ENCODE peak calls at places on chromosomes 7 and 10, in five cellular contexts. One of them, this sample, is unnamed.
A peak's percentile ranks its signal among the peaks of the same experiment; 100 is the strongest.

GRCh38 chr10:43666551-43666950 is 17.9 kb upstream of the ZNF32 start:
- DNase-seq in ELF-1: no peak
- DNase-seq in activated CD8-positive, alpha-beta memory T cell treated with anti-CD3 and anti-CD28 coated beads for 24 hours: no peak
- DNase-seq in NCI-H1436: no peak
- DNase-seq in COR-L47: no peak
- DNase-seq in this sample: no peak

GRCh38 chr10:116627386-116627933 is 6.7 kb downstream of the PNLIPRP2 start:
- DNase-seq in ELF-1: peak; percentile 76
- DNase-seq in activated CD8-positive, alpha-beta memory T cell treated with anti-CD3 and anti-CD28 coated beads for 24 hours: no peak
- DNase-seq in NCI-H1436: no peak
- DNase-seq in COR-L47: no peak
- DNase-seq in this sample: peak; percentile 20

GRCh38 chr10:84908491-84908890 is 580.1 kb downstream of the CCSER2 start:
- DNase-seq in ELF-1: no peak
- DNase-seq in activated CD8-positive, alpha-beta memory T cell treated with anti-CD3 and anti-CD28 coated beads for 24 hours: no peak
- DNase-seq in NCI-H1436: no peak
- DNase-seq in COR-L47: no peak
- DNase-seq in this sample: no peak

GRCh38 chr7:133819695-133820094 is 307.4 kb upstream of the LRGUK start:
- DNase-seq in ELF-1: no peak
- DNase-seq in activated CD8-positive, alpha-beta memory T cell treated with anti-CD3 and anti-CD28 coated beads for 24 hours: no peak
- DNase-seq in NCI-H1436: no peak
- DNase-seq in COR-L47: no peak
- DNase-seq in this sample: no peak

GRCh38 chr7:157309990-157310668 is 26.7 kb upstream of the DNAJB6 start:
- DNase-seq in ELF-1: peak; percentile 74
- DNase-seq in activated CD8-positive, alpha-beta memory T cell treated with anti-CD3 and anti-CD28 coated beads for 24 hours: no peak
- DNase-seq in NCI-H1436: no peak
- DNase-seq in COR-L47: no peak
- DNase-seq in this sample: peak; percentile 98

GRCh38 chr7:151689196-151689971 is 169.7 kb upstream of the RHEB start:
- DNase-seq in ELF-1: no peak
- DNase-seq in activated CD8-positive, alpha-beta memory T cell treated with anti-CD3 and anti-CD28 coated beads for 24 hours: no peak
- DNase-seq in NCI-H1436: peak; percentile 20
- DNase-seq in COR-L47: peak; percentile 98
- DNase-seq in this sample: no peak

GRCh38 chr10:62380002-62380401 is 5.8 kb downstream of the ZNF365 start:
- DNase-seq in ELF-1: no peak
- DNase-seq in activated CD8-positive, alpha-beta memory T cell treated with anti-CD3 and anti-CD28 coated beads for 24 hours: no peak
- DNase-seq in NCI-H1436: no peak
- DNase-seq in COR-L47: no peak
- DNase-seq in this sample: peak; percentile 99

GRCh38 chr7:79979437-79979836 is 155.2 kb upstream of the GNAI1 start:
- DNase-seq in ELF-1: no peak
- DNase-seq in activated CD8-positive, alpha-beta memory T cell treated with anti-CD3 and anti-CD28 coated beads for 24 hours: no peak
- DNase-seq in NCI-H1436: no peak
- DNase-seq in COR-L47: no peak
- DNase-seq in this sample: peak; percentile 87

GRCh38 chr10:3781458-3782098 is 3.4 kb downstream of the KLF6 start:
- DNase-seq in ELF-1: peak; percentile 49
- DNase-seq in activated CD8-positive, alpha-beta memory T cell treated with anti-CD3 and anti-CD28 coated beads for 24 hours: peak; percentile 75
- DNase-seq in NCI-H1436: no peak
- DNase-seq in COR-L47: no peak
- DNase-seq in this sample: peak; percentile 81

GRCh38 chr10:43195557-43195956 is 57.3 kb downstream of the CSGALNACT2 start:
- DNase-seq in ELF-1: no peak
- DNase-seq in activated CD8-positive, alpha-beta memory T cell treated with anti-CD3 and anti-CD28 coated beads for 24 hours: no peak
- DNase-seq in NCI-H1436: no peak
- DNase-seq in COR-L47: no peak
- DNase-seq in this sample: no peak

GRCh38 chr10:21507066-21507669 is 18.3 kb downstream of the SKIDA1 start:
- DNase-seq in ELF-1: no peak
- DNase-seq in activated CD8-positive, alpha-beta memory T cell treated with anti-CD3 and anti-CD28 coated beads for 24 hours: no peak
- DNase-seq in NCI-H1436: no peak
- DNase-seq in COR-L47: no peak
- DNase-seq in this sample: no peak

GRCh38 chr10:73991846-73992245 is 6.1 kb upstream of the VCL start:
- DNase-seq in ELF-1: no peak
- DNase-seq in activated CD8-positive, alpha-beta memory T cell treated with anti-CD3 and anti-CD28 coated beads for 24 hours: peak; percentile 78
- DNase-seq in NCI-H1436: no peak
- DNase-seq in COR-L47: no peak
- DNase-seq in this sample: no peak

GRCh38 chr10:96672491-96673175 is 47.7 kb downstream of the PIK3AP1 start:
- DNase-seq in ELF-1: no peak
- DNase-seq in activated CD8-positive, alpha-beta memory T cell treated with anti-CD3 and anti-CD28 coated beads for 24 hours: no peak
- DNase-seq in NCI-H1436: no peak
- DNase-seq in COR-L47: no peak
- DNase-seq in this sample: no peak

GRCh38 chr7:159093351-159093971 is 51.2 kb downstream of the VIPR2 start:
- DNase-seq in ELF-1: no peak
- DNase-seq in activated CD8-positive, alpha-beta memory T cell treated with anti-CD3 and anti-CD28 coated beads for 24 hours: no peak
- DNase-seq in NCI-H1436: no peak
- DNase-seq in COR-L47: no peak
- DNase-seq in this sample: no peak

GRCh38 chr10:95841711-95842498 is 65.9 kb upstream of the CC2D2B start:
- DNase-seq in ELF-1: peak; percentile 4
- DNase-seq in activated CD8-positive, alpha-beta memory T cell treated with anti-CD3 and anti-CD28 coated beads for 24 hours: no peak
- DNase-seq in NCI-H1436: peak; percentile 30
- DNase-seq in COR-L47: peak; percentile 24
- DNase-seq in this sample: peak; percentile 71

GRCh38 chr10:132787253-132788179 is 1.6 kb upstream of the NKX6-2 start:
- DNase-seq in ELF-1: peak; percentile 64
- DNase-seq in activated CD8-positive, alpha-beta memory T cell treated with anti-CD3 and anti-CD28 coated beads for 24 hours: no peak
- DNase-seq in NCI-H1436: no peak
- DNase-seq in COR-L47: no peak
- DNase-seq in this sample: peak; percentile 4

GRCh38 chr10:79113827-79114226 is 45.1 kb downstream of the ZMIZ1 start:
- DNase-seq in ELF-1: no peak
- DNase-seq in activated CD8-positive, alpha-beta memory T cell treated with anti-CD3 and anti-CD28 coated beads for 24 hours: no peak
- DNase-seq in NCI-H1436: no peak
- DNase-seq in COR-L47: no peak
- DNase-seq in this sample: no peak

GRCh38 chr7:20132596-20132995 is 84.6 kb downstream of the MACC1 start:
- DNase-seq in ELF-1: no peak
- DNase-seq in activated CD8-positive, alpha-beta memory T cell treated with anti-CD3 and anti-CD28 coated beads for 24 hours: no peak
- DNase-seq in NCI-H1436: no peak
- DNase-seq in COR-L47: no peak
- DNase-seq in this sample: peak; percentile 23

GRCh38 chr10:31745612-31746376 is 182.8 kb downstream of the ARHGAP12 start:
- DNase-seq in ELF-1: no peak
- DNase-seq in activated CD8-positive, alpha-beta memory T cell treated with anti-CD3 and anti-CD28 coated beads for 24 hours: peak; percentile 65
- DNase-seq in NCI-H1436: no peak
- DNase-seq in COR-L47: no peak
- DNase-seq in this sample: peak; percentile 98

GRCh38 chr7:52211930-52212329 is 823.5 kb upstream of the POM121L12 start:
- DNase-seq in ELF-1: no peak
- DNase-seq in activated CD8-positive, alpha-beta memory T cell treated with anti-CD3 and anti-CD28 coated beads for 24 hours: no peak
- DNase-seq in NCI-H1436: no peak
- DNase-seq in COR-L47: no peak
- DNase-seq in this sample: no peak

GRCh38 chr7:42236266-42237161 is 495 bp downstream of the GLI3 start:
- DNase-seq in ELF-1: peak; percentile 70
- DNase-seq in activated CD8-positive, alpha-beta memory T cell treated with anti-CD3 and anti-CD28 coated beads for 24 hours: no peak
- DNase-seq in NCI-H1436: no peak
- DNase-seq in COR-L47: no peak
- DNase-seq in this sample: peak; percentile 77

GRCh38 chr7:16098058-16098457 is 323.3 kb downstream of the CRPPA start:
- DNase-seq in ELF-1: no peak
- DNase-seq in activated CD8-positive, alpha-beta memory T cell treated with anti-CD3 and anti-CD28 coated beads for 24 hours: no peak
- DNase-seq in NCI-H1436: no peak
- DNase-seq in COR-L47: no peak
- DNase-seq in this sample: no peak

GRCh38 chr7:44995555-44996493 is 4.2 kb upstream of the CCM2 start:
- DNase-seq in ELF-1: no peak
- DNase-seq in activated CD8-positive, alpha-beta memory T cell treated with anti-CD3 and anti-CD28 coated beads for 24 hours: no peak
- DNase-seq in NCI-H1436: no peak
- DNase-seq in COR-L47: no peak
- DNase-seq in this sample: no peak

GRCh38 chr10:83516788-83517187 is 622.5 kb upstream of the GHITM start:
- DNase-seq in ELF-1: no peak
- DNase-seq in activated CD8-positive, alpha-beta memory T cell treated with anti-CD3 and anti-CD28 coated beads for 24 hours: no peak
- DNase-seq in NCI-H1436: no peak
- DNase-seq in COR-L47: no peak
- DNase-seq in this sample: no peak

GRCh38 chr10:6701289-6701688 is 121.2 kb upstream of the PRKCQ start:
- DNase-seq in ELF-1: peak; percentile 9
- DNase-seq in activated CD8-positive, alpha-beta memory T cell treated with anti-CD3 and anti-CD28 coated beads for 24 hours: no peak
- DNase-seq in NCI-H1436: no peak
- DNase-seq in COR-L47: no peak
- DNase-seq in this sample: no peak

GRCh38 chr10:92064506-92064905 is 140.9 kb downstream of the BTAF1 start:
- DNase-seq in ELF-1: no peak
- DNase-seq in activated CD8-positive, alpha-beta memory T cell treated with anti-CD3 and anti-CD28 coated beads for 24 hours: no peak
- DNase-seq in NCI-H1436: no peak
- DNase-seq in COR-L47: no peak
- DNase-seq in this sample: peak; percentile 40

GRCh38 chr10:52442576-52442975 is 128.5 kb downstream of the DKK1 start:
- DNase-seq in ELF-1: no peak
- DNase-seq in activated CD8-positive, alpha-beta memory T cell treated with anti-CD3 and anti-CD28 coated beads for 24 hours: no peak
- DNase-seq in NCI-H1436: no peak
- DNase-seq in COR-L47: no peak
- DNase-seq in this sample: peak; percentile 72

GRCh38 chr7:87702326-87702725 is 74.1 kb downstream of the RUNDC3B start:
- DNase-seq in ELF-1: no peak
- DNase-seq in activated CD8-positive, alpha-beta memory T cell treated with anti-CD3 and anti-CD28 coated beads for 24 hours: no peak
- DNase-seq in NCI-H1436: no peak
- DNase-seq in COR-L47: no peak
- DNase-seq in this sample: peak; percentile 41

GRCh38 chr7:131745645-131746248 is 189.3 kb upstream of the PODXL start:
- DNase-seq in ELF-1: peak; percentile 38
- DNase-seq in activated CD8-positive, alpha-beta memory T cell treated with anti-CD3 and anti-CD28 coated beads for 24 hours: no peak
- DNase-seq in NCI-H1436: no peak
- DNase-seq in COR-L47: no peak
- DNase-seq in this sample: peak; percentile 44

GRCh38 chr10:93072225-93072712 is 1.4 kb upstream of the CYP26A1 start:
- DNase-seq in ELF-1: no peak
- DNase-seq in activated CD8-positive, alpha-beta memory T cell treated with anti-CD3 and anti-CD28 coated beads for 24 hours: peak; percentile 60
- DNase-seq in NCI-H1436: no peak
- DNase-seq in COR-L47: peak; percentile 25
- DNase-seq in this sample: no peak

GRCh38 chr7:71706576-71706975 is 574.6 kb downstream of the GALNT17 start:
- DNase-seq in ELF-1: no peak
- DNase-seq in activated CD8-positive, alpha-beta memory T cell treated with anti-CD3 and anti-CD28 coated beads for 24 hours: no peak
- DNase-seq in NCI-H1436: no peak
- DNase-seq in COR-L47: no peak
- DNase-seq in this sample: no peak